ENCODE peak calls at places on chromosomes 5 and 9, in eight cellular contexts. F is ELR, Y is nucleus accumbens, C is nephron progenitor cell, N is GM20000, D is hepatocyte, Q is GM04504, T is Peyer's patch. Z is an unnamed sample.

GRCh38 chr5:150573867-150574817 is 66.2 kb downstream of the NDST1 start:
- DNase-seq in D (no peak), C (no peak), N (no peak), F (peak; percentile 26), Y (no peak), Q (no peak), T (no peak), Z (no peak)

GRCh38 chr5:113682497-113683136 is 169.1 kb downstream of the YTHDC2 start:
- DNase-seq in F (peak; percentile 23), Y (no peak), C (no peak), D (no peak), T (no peak), N (no peak), Q (no peak), Z (no peak)

GRCh38 chr5:153775923-153776322 is 262.8 kb downstream of the FAM114A2 start:
- DNase-seq in C (no peak), Q (no peak), Y (no peak), T (no peak), F (no peak), D (no peak), N (no peak), Z (no peak)

GRCh38 chr9:99387416-99387815 is 165.3 kb downstream of the SEC61B start:
- DNase-seq in Q (no peak), T (no peak), C (no peak), D (no peak), N (no peak), Y (no peak), F (peak; percentile 20), Z (no peak)

GRCh38 chr9:108477538-108478006 is 378.2 kb downstream of the ACTL7B start:
- DNase-seq in Y (no peak), F (peak; percentile 92), C (no peak), Q (peak; percentile 55), N (no peak), T (peak; percentile 61), D (peak; percentile 43), Z (peak; percentile 68)

GRCh38 chr5:132469380-132470372 is 20.9 kb downstream of the IRF1 start:
- DNase-seq in T (peak; percentile 46), F (no peak), Q (no peak), N (no peak), C (no peak), Y (no peak), D (no peak), Z (no peak)

GRCh38 chr9:136721339-136722092 is 9.1 kb downstream of the DIPK1B start:
- DNase-seq in N (peak; percentile 36), F (peak; percentile 91), Q (no peak), C (no peak), D (no peak), T (peak; percentile 48), Y (no peak), Z (no peak)

GRCh38 chr9:110443146-110443877 is 105.6 kb upstream of the TXNDC8 start:
- DNase-seq in Q (no peak), Y (no peak), F (peak; percentile 68), D (peak; percentile 16), T (no peak), C (no peak), N (no peak), Z (no peak)

GRCh38 chr9:127007638-127008037 is 93.1 kb downstream of the RALGPS1 start:
- DNase-seq in C (peak; percentile 47), Y (no peak), N (no peak), D (no peak), F (no peak), Q (no peak), T (no peak), Z (no peak)

GRCh38 chr5:148702019-148702596 is 47.8 kb upstream of the HTR4 start:
- DNase-seq in C (no peak), D (no peak), Q (no peak), F (no peak), Y (no peak), T (no peak), N (no peak), Z (no peak)

GRCh38 chr5:147403659-147404640 is 105.9 kb downstream of the DPYSL3 start:
- DNase-seq in T (peak; percentile 58), Q (peak; percentile 94), Y (no peak), C (no peak), D (peak; percentile 77), N (peak; percentile 31), F (peak; percentile 96), Z (no peak)

GRCh38 chr5:29777373-29777772 is 1416.1 kb upstream of the CDH6 start:
- DNase-seq in Y (no peak), N (no peak), C (no peak), F (no peak), D (no peak), Q (no peak), T (no peak), Z (no peak)

GRCh38 chr5:94793816-94794198 is 175.3 kb downstream of the SLF1 start:
- DNase-seq in Q (no peak), N (peak; percentile 52), Y (no peak), F (peak; percentile 76), C (no peak), T (no peak), D (no peak), Z (no peak)

GRCh38 chr5:133467325-133467700 is 145.0 kb downstream of the FSTL4 start:
- DNase-seq in Y (no peak), F (no peak), N (no peak), Q (no peak), T (no peak), D (no peak), C (peak; percentile 38), Z (no peak)

GRCh38 chr9:108842610-108843295 is 13.0 kb downstream of the ACTL7B start:
- DNase-seq in Y (no peak), Q (no peak), N (no peak), T (no peak), F (no peak), D (no peak), C (no peak), Z (no peak)

GRCh38 chr9:123120953-123121352 is 87.5 kb downstream of the GPR21 start:
- DNase-seq in F (no peak), N (no peak), Q (no peak), C (no peak), Y (no peak), D (no peak), T (no peak), Z (no peak)

GRCh38 chr5:38472541-38472940 is 83.9 kb downstream of the LIFR start:
- DNase-seq in T (no peak), Y (no peak), F (no peak), Q (no peak), C (no peak), N (no peak), D (no peak), Z (no peak)

GRCh38 chr5:168288349-168289245 is 2.8 kb upstream of the WWC1 start:
- DNase-seq in F (no peak), D (peak; percentile 90), Q (no peak), T (peak; percentile 90), N (no peak), C (no peak), Y (no peak), Z (peak; percentile 88)